ENCODE peak calls at places on chromosomes 2 and 18, in five cellular contexts. V, C, F, Z and X are unnamed samples.

GRCh38 chr2:7730990-7731389 is 813.8 kb downstream of the RNF144A start:
- DNase-seq in C (no peak), Z (no peak), F (no peak), V (no peak), X (no peak)

GRCh38 chr18:3595282-3596273 is 145.6 kb downstream of the TGIF1 start:
- DNase-seq in F (no peak), C (no peak), V (peak), Z (peak), X (no peak)

GRCh38 chr2:20103514-20103913 is 52.1 kb upstream of the LAPTM4A start:
- DNase-seq in F (no peak), Z (no peak), V (peak), C (no peak), X (no peak)

GRCh38 chr2:109407401-109408335 is 206.1 kb downstream of the SEPTIN10 start:
- DNase-seq in V (no peak), F (no peak), Z (no peak), C (no peak), X (no peak)

GRCh38 chr18:29041976-29042375 is 865.0 kb upstream of the CDH2 start:
- DNase-seq in Z (no peak), V (no peak), F (no peak), C (no peak), X (no peak)

GRCh38 chr2:31347788-31348187 is 66.8 kb downstream of the XDH start:
- DNase-seq in F (no peak), C (no peak), V (no peak), Z (no peak), X (no peak)

GRCh38 chr2:95234286-95234785 is 27.0 kb downstream of the ZNF892 start:
- DNase-seq in F (no peak), C (no peak), Z (no peak), V (no peak), X (no peak)

GRCh38 chr2:203681978-203682377 is 24.5 kb upstream of the CD28 start:
- DNase-seq in F (no peak), Z (no peak), C (no peak), V (no peak), X (no peak)

GRCh38 chr2:224754129-224754528 is 38.0 kb upstream of the CCDC195 start:
- DNase-seq in F (no peak), Z (no peak), V (no peak), C (no peak), X (no peak)

GRCh38 chr18:54075681-54076080 is 148.8 kb downstream of the MBD2 start:
- DNase-seq in C (no peak), F (no peak), Z (no peak), V (no peak), X (no peak)

GRCh38 chr2:222708274-222708710 is 36.8 kb downstream of the MOGAT1 start:
- DNase-seq in C (peak), Z (no peak), V (peak), F (peak), X (peak)

GRCh38 chr2:222707689-222708273 is 36.3 kb downstream of the MOGAT1 start:
- DNase-seq in Z (no peak), F (no peak), V (peak), C (no peak), X (no peak)

GRCh38 chr2:222711315-222711940 is 40.0 kb downstream of the MOGAT1 start:
- DNase-seq in Z (no peak), V (no peak), F (no peak), C (no peak), X (no peak)

GRCh38 chr2:222707102-222707688 is 35.7 kb downstream of the MOGAT1 start:
- DNase-seq in V (peak), C (no peak), Z (no peak), F (no peak), X (no peak)

DNA sequence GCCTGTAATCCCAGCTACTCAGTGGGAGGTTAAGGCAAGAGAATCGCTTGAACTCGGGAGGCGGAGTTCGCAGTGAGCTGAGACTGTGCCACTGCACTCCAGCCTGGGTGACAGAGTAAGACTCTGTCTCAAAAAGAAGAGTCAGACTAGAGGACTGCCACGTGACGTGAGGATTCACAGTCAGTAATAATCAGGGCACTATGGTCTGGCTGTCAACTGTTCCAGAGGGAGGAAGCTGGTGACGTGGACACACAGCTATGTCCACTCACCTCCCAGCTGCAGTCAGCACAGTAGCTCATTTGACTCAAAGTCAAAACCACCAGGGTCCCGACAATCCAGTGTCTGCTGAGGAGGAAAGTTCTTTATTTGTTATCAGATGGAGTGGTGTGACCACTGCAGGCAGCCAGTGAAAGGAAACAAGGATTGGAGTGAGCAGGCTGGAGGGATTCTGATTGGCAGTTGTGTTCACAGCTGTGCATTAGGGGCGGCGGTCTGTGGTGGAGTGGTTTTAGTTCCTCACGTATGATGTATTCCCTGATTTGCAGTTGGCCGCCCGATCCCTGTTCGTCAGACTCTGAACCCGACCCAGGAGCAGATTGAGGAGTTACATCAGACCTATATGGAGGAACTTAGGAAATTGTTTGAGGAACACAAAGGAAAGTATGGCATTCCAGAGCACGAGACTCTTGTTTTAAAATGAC is 37.9 kb downstream of the MOGAT1 start:
- DNase-seq in C (peak), V (peak), F (no peak), Z (no peak), X (peak)
- TF ChIP-seq FOXM1 in C (no peak), V (no peak), F (no peak), Z (no peak), X (no peak)

GRCh38 chr2:102045697-102046096 is 53.9 kb downstream of the IL1R2 start:
- DNase-seq in V (no peak), F (no peak), C (no peak), Z (no peak), X (no peak)
- TF ChIP-seq FOXM1 in V (no peak), F (no peak), C (no peak), Z (no peak), X (no peak)

DNA sequence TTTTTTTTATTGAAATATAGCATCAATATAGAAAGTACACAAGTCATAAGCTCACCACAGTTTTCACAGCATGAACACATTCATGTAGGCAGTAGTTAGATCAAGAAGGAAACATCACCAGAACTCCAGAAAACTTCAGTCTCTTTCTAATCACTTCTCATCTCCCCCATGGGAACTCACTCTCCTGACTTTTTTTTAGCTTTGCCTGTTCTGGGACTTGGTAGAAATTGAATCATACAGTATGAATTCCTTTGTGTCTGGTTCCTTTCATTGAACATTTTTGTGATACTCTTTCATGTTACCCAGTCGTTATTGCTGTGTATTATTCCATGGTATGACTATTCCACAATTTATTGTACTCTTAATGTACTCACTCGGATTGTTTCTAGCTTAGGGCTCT is 160.2 kb downstream of the TAF4B start:
- DNase-seq in V (no peak), F (no peak), C (no peak), Z (no peak), X (no peak)
- TF ChIP-seq FOXM1 in V (no peak), F (no peak), C (no peak), Z (no peak), X (no peak)

GRCh38 chr2:240225660-240226475 is 85.4 kb upstream of the OTOS start:
- DNase-seq in F (no peak), C (no peak), V (no peak), Z (no peak), X (no peak)
- TF ChIP-seq FOXM1 in F (no peak), C (no peak), V (no peak), Z (no peak), X (no peak)

GRCh38 chr2:201430839-201431238 is 20.4 kb downstream of the TRAK2 start:
- DNase-seq in V (no peak), F (no peak), Z (no peak), C (no peak), X (no peak)

GRCh38 chr2:201432038-201432437 is 19.2 kb downstream of the TRAK2 start:
- DNase-seq in V (peak), C (no peak), Z (no peak), F (no peak), X (no peak)

GRCh38 chr2:201432551-201433388 is 18.5 kb downstream of the TRAK2 start:
- DNase-seq in F (peak), Z (no peak), V (no peak), C (peak), X (no peak)

GRCh38 chr2:201436141-201436540 is 15.1 kb downstream of the TRAK2 start:
- DNase-seq in C (no peak), Z (no peak), F (no peak), V (no peak), X (no peak)

GRCh38 chr2:201433389-201433995 is 17.8 kb downstream of the TRAK2 start:
- DNase-seq in C (peak), F (no peak), Z (no peak), V (peak), X (no peak)
- TF ChIP-seq FOXM1 in C (no peak), F (no peak), Z (no peak), V (no peak), X (no peak)

GRCh38 chr18:45320724-45321123 is 294.6 kb upstream of the SLC14A2 start:
- DNase-seq in C (no peak), F (no peak), Z (no peak), V (no peak), X (no peak)
- TF ChIP-seq FOXM1 in C (no peak), F (no peak), Z (no peak), V (no peak), X (no peak)

GRCh38 chr2:70994055-70994444 is 623 bp downstream of the TEX261 start:
- DNase-seq in C (no peak), V (no peak), F (no peak), Z (no peak), X (peak)
- TF ChIP-seq FOXM1 in C (no peak), V (no peak), F (no peak), Z (no peak), X (no peak)